ENCODE peak calls at places on chromosomes 5 and 9, in ten cellular contexts. One of them, this sample, is unnamed.

GRCh38 chr5:103119067-103119764 is 722 bp downstream of the GIN1 start:
- DNase-seq in cardiac fibroblast: peak
- DNase-seq in G401: no peak
- DNase-seq in endothelial cell: no peak
- DNase-seq in foreskin fibroblast: no peak
- DNase-seq in stimulated activated CD8-positive, alpha-beta memory T cell treated with anti-CD3 and anti-CD28 coated beads, Interleukin-4, amount 100 ng/mL, for 48 hours: no peak
- DNase-seq in tibial artery: no peak
- DNase-seq in activated naive CD4-positive, alpha-beta T cell: no peak
- DNase-seq in activated B cell treated with CpG ODN at 0.5 μM for 24 hours: no peak
- DNase-seq in CD8-positive, alpha-beta T cell: no peak
- DNase-seq in this sample: peak

GRCh38 chr5:473344-474192 is 30.6 kb downstream of the EXOC3 start:
- DNase-seq in cardiac fibroblast: peak
- DNase-seq in G401: peak
- DNase-seq in endothelial cell: peak
- DNase-seq in foreskin fibroblast: peak
- DNase-seq in stimulated activated CD8-positive, alpha-beta memory T cell treated with anti-CD3 and anti-CD28 coated beads, Interleukin-4, amount 100 ng/mL, for 48 hours: peak
- DNase-seq in tibial artery: peak
- DNase-seq in activated naive CD4-positive, alpha-beta T cell: no peak
- DNase-seq in activated B cell treated with CpG ODN at 0.5 μM for 24 hours: peak
- DNase-seq in CD8-positive, alpha-beta T cell: no peak
- DNase-seq in this sample: peak

GRCh38 chr5:120544043-120544442 is 79.9 kb downstream of the PRR16 start:
- DNase-seq in cardiac fibroblast: no peak
- DNase-seq in G401: no peak
- DNase-seq in endothelial cell: no peak
- DNase-seq in foreskin fibroblast: peak
- DNase-seq in stimulated activated CD8-positive, alpha-beta memory T cell treated with anti-CD3 and anti-CD28 coated beads, Interleukin-4, amount 100 ng/mL, for 48 hours: no peak
- DNase-seq in tibial artery: no peak
- DNase-seq in activated naive CD4-positive, alpha-beta T cell: no peak
- DNase-seq in activated B cell treated with CpG ODN at 0.5 μM for 24 hours: no peak
- DNase-seq in CD8-positive, alpha-beta T cell: no peak
- DNase-seq in this sample: no peak

GRCh38 chr5:154260224-154260859 is 69.8 kb downstream of the GALNT10 start:
- DNase-seq in cardiac fibroblast: peak
- DNase-seq in G401: no peak
- DNase-seq in endothelial cell: no peak
- DNase-seq in foreskin fibroblast: peak
- DNase-seq in stimulated activated CD8-positive, alpha-beta memory T cell treated with anti-CD3 and anti-CD28 coated beads, Interleukin-4, amount 100 ng/mL, for 48 hours: no peak
- DNase-seq in tibial artery: no peak
- DNase-seq in activated naive CD4-positive, alpha-beta T cell: no peak
- DNase-seq in activated B cell treated with CpG ODN at 0.5 μM for 24 hours: no peak
- DNase-seq in CD8-positive, alpha-beta T cell: no peak
- DNase-seq in this sample: no peak

GRCh38 chr9:107615325-107615724 is 125.8 kb upstream of the KLF4 start:
- DNase-seq in cardiac fibroblast: peak
- DNase-seq in G401: no peak
- DNase-seq in endothelial cell: no peak
- DNase-seq in foreskin fibroblast: peak
- DNase-seq in stimulated activated CD8-positive, alpha-beta memory T cell treated with anti-CD3 and anti-CD28 coated beads, Interleukin-4, amount 100 ng/mL, for 48 hours: no peak
- DNase-seq in tibial artery: no peak
- DNase-seq in activated naive CD4-positive, alpha-beta T cell: no peak
- DNase-seq in activated B cell treated with CpG ODN at 0.5 μM for 24 hours: no peak
- DNase-seq in CD8-positive, alpha-beta T cell: no peak
- DNase-seq in this sample: no peak

GRCh38 chr5:1642621-1643061 is 118.9 kb upstream of the LPCAT1 start:
- DNase-seq in cardiac fibroblast: no peak
- DNase-seq in G401: no peak
- DNase-seq in endothelial cell: no peak
- DNase-seq in foreskin fibroblast: no peak
- DNase-seq in stimulated activated CD8-positive, alpha-beta memory T cell treated with anti-CD3 and anti-CD28 coated beads, Interleukin-4, amount 100 ng/mL, for 48 hours: no peak
- DNase-seq in tibial artery: peak
- DNase-seq in activated naive CD4-positive, alpha-beta T cell: no peak
- DNase-seq in activated B cell treated with CpG ODN at 0.5 μM for 24 hours: no peak
- DNase-seq in CD8-positive, alpha-beta T cell: no peak
- DNase-seq in this sample: no peak

GRCh38 chr5:157820593-157821252 is 38.2 kb downstream of the CLINT1 start:
- DNase-seq in cardiac fibroblast: peak
- DNase-seq in G401: peak
- DNase-seq in endothelial cell: peak
- DNase-seq in foreskin fibroblast: peak
- DNase-seq in stimulated activated CD8-positive, alpha-beta memory T cell treated with anti-CD3 and anti-CD28 coated beads, Interleukin-4, amount 100 ng/mL, for 48 hours: no peak
- DNase-seq in tibial artery: no peak
- DNase-seq in activated naive CD4-positive, alpha-beta T cell: no peak
- DNase-seq in activated B cell treated with CpG ODN at 0.5 μM for 24 hours: no peak
- DNase-seq in CD8-positive, alpha-beta T cell: no peak
- DNase-seq in this sample: peak

GRCh38 chr9:78243130-78243529 is 7.3 kb downstream of the CEP78 start:
- DNase-seq in cardiac fibroblast: no peak
- DNase-seq in G401: no peak
- DNase-seq in endothelial cell: no peak
- DNase-seq in foreskin fibroblast: no peak
- DNase-seq in stimulated activated CD8-positive, alpha-beta memory T cell treated with anti-CD3 and anti-CD28 coated beads, Interleukin-4, amount 100 ng/mL, for 48 hours: no peak
- DNase-seq in tibial artery: no peak
- DNase-seq in activated naive CD4-positive, alpha-beta T cell: no peak
- DNase-seq in activated B cell treated with CpG ODN at 0.5 μM for 24 hours: no peak
- DNase-seq in CD8-positive, alpha-beta T cell: no peak
- DNase-seq in this sample: no peak

GRCh38 chr9:136090768-136091581 is 4.1 kb downstream of the NACC2 start:
- DNase-seq in cardiac fibroblast: peak
- DNase-seq in G401: no peak
- DNase-seq in endothelial cell: no peak
- DNase-seq in foreskin fibroblast: no peak
- DNase-seq in stimulated activated CD8-positive, alpha-beta memory T cell treated with anti-CD3 and anti-CD28 coated beads, Interleukin-4, amount 100 ng/mL, for 48 hours: no peak
- DNase-seq in tibial artery: peak
- DNase-seq in activated naive CD4-positive, alpha-beta T cell: no peak
- DNase-seq in activated B cell treated with CpG ODN at 0.5 μM for 24 hours: no peak
- DNase-seq in CD8-positive, alpha-beta T cell: no peak
- DNase-seq in this sample: no peak

GRCh38 chr5:172775326-172776234 is 4.6 kb upstream of the DUSP1 start:
- DNase-seq in cardiac fibroblast: peak
- DNase-seq in G401: no peak
- DNase-seq in endothelial cell: no peak
- DNase-seq in foreskin fibroblast: peak
- DNase-seq in stimulated activated CD8-positive, alpha-beta memory T cell treated with anti-CD3 and anti-CD28 coated beads, Interleukin-4, amount 100 ng/mL, for 48 hours: peak
- DNase-seq in tibial artery: peak
- DNase-seq in activated naive CD4-positive, alpha-beta T cell: no peak
- DNase-seq in activated B cell treated with CpG ODN at 0.5 μM for 24 hours: no peak
- DNase-seq in CD8-positive, alpha-beta T cell: no peak
- DNase-seq in this sample: peak

GRCh38 chr5:138927979-138928378 is 52.8 kb upstream of the LRRTM2 start:
- DNase-seq in cardiac fibroblast: peak
- DNase-seq in G401: peak
- DNase-seq in endothelial cell: no peak
- DNase-seq in foreskin fibroblast: no peak
- DNase-seq in stimulated activated CD8-positive, alpha-beta memory T cell treated with anti-CD3 and anti-CD28 coated beads, Interleukin-4, amount 100 ng/mL, for 48 hours: no peak
- DNase-seq in tibial artery: no peak
- DNase-seq in activated naive CD4-positive, alpha-beta T cell: no peak
- DNase-seq in activated B cell treated with CpG ODN at 0.5 μM for 24 hours: no peak
- DNase-seq in CD8-positive, alpha-beta T cell: no peak
- DNase-seq in this sample: peak

GRCh38 chr5:155402927-155403645 is 389.5 kb downstream of the KIF4B start:
- DNase-seq in cardiac fibroblast: no peak
- DNase-seq in G401: no peak
- DNase-seq in endothelial cell: no peak
- DNase-seq in foreskin fibroblast: no peak
- DNase-seq in stimulated activated CD8-positive, alpha-beta memory T cell treated with anti-CD3 and anti-CD28 coated beads, Interleukin-4, amount 100 ng/mL, for 48 hours: no peak
- DNase-seq in tibial artery: no peak
- DNase-seq in activated naive CD4-positive, alpha-beta T cell: no peak
- DNase-seq in activated B cell treated with CpG ODN at 0.5 μM for 24 hours: no peak
- DNase-seq in CD8-positive, alpha-beta T cell: no peak
- DNase-seq in this sample: no peak

GRCh38 chr5:122126177-122126701 is 3.1 kb upstream of the ZNF474 start:
- DNase-seq in cardiac fibroblast: no peak
- DNase-seq in G401: no peak
- DNase-seq in endothelial cell: no peak
- DNase-seq in foreskin fibroblast: peak
- DNase-seq in stimulated activated CD8-positive, alpha-beta memory T cell treated with anti-CD3 and anti-CD28 coated beads, Interleukin-4, amount 100 ng/mL, for 48 hours: no peak
- DNase-seq in tibial artery: no peak
- DNase-seq in activated naive CD4-positive, alpha-beta T cell: no peak
- DNase-seq in activated B cell treated with CpG ODN at 0.5 μM for 24 hours: no peak
- DNase-seq in CD8-positive, alpha-beta T cell: no peak
- DNase-seq in this sample: no peak

GRCh38 chr5:147303976-147304375 is 69.2 kb downstream of the STK32A start:
- DNase-seq in cardiac fibroblast: peak
- DNase-seq in G401: no peak
- DNase-seq in endothelial cell: no peak
- DNase-seq in foreskin fibroblast: peak
- DNase-seq in stimulated activated CD8-positive, alpha-beta memory T cell treated with anti-CD3 and anti-CD28 coated beads, Interleukin-4, amount 100 ng/mL, for 48 hours: no peak
- DNase-seq in tibial artery: no peak
- DNase-seq in activated naive CD4-positive, alpha-beta T cell: no peak
- DNase-seq in activated B cell treated with CpG ODN at 0.5 μM for 24 hours: no peak
- DNase-seq in CD8-positive, alpha-beta T cell: no peak
- DNase-seq in this sample: peak

GRCh38 chr9:14221558-14221957 is 92.4 kb downstream of the NFIB start:
- DNase-seq in cardiac fibroblast: peak
- DNase-seq in G401: no peak
- DNase-seq in endothelial cell: no peak
- DNase-seq in foreskin fibroblast: peak
- DNase-seq in stimulated activated CD8-positive, alpha-beta memory T cell treated with anti-CD3 and anti-CD28 coated beads, Interleukin-4, amount 100 ng/mL, for 48 hours: no peak
- DNase-seq in tibial artery: no peak
- DNase-seq in activated naive CD4-positive, alpha-beta T cell: no peak
- DNase-seq in activated B cell treated with CpG ODN at 0.5 μM for 24 hours: no peak
- DNase-seq in CD8-positive, alpha-beta T cell: no peak
- DNase-seq in this sample: peak

GRCh38 chr5:118937393-118938061 is 50.8 kb downstream of the DTWD2 start:
- DNase-seq in cardiac fibroblast: peak
- DNase-seq in G401: no peak
- DNase-seq in endothelial cell: no peak
- DNase-seq in foreskin fibroblast: no peak
- DNase-seq in stimulated activated CD8-positive, alpha-beta memory T cell treated with anti-CD3 and anti-CD28 coated beads, Interleukin-4, amount 100 ng/mL, for 48 hours: no peak
- DNase-seq in tibial artery: no peak
- DNase-seq in activated naive CD4-positive, alpha-beta T cell: no peak
- DNase-seq in activated B cell treated with CpG ODN at 0.5 μM for 24 hours: no peak
- DNase-seq in CD8-positive, alpha-beta T cell: no peak
- DNase-seq in this sample: no peak

This sample was measured in ACHN.